ENCODE peak calls at places on chromosomes 13 and 19, in six cellular contexts. F is PC-3, K is IMR-90, W is H9, R is GM23248, B is fibroblast of lung. V is an unnamed sample.

GRCh38 chr13:24264976-24265375 is 44.4 kb upstream of the C1QTNF9 start:
- DNase-seq in R (no peak), B (no peak), W (no peak), F (no peak), K (no peak), V (no peak)

GRCh38 chr19:13093407-13094284 is 9.0 kb downstream of the LYL1 start:
- DNase-seq in W (peak; percentile 90), B (peak; percentile 83), F (peak; percentile 95), K (peak; percentile 78), R (peak; percentile 83), V (peak; percentile 92)

GRCh38 chr13:30696278-30697176 is 38.8 kb upstream of the ALOX5AP start:
- DNase-seq in B (no peak), R (peak; percentile 47), F (no peak), W (peak; percentile 47), K (peak; percentile 36), V (no peak)

GRCh38 chr19:1057185-1057857 is 9.6 kb upstream of the ARHGAP45 start:
- DNase-seq in F (peak; percentile 19), W (peak; percentile 43), R (peak; percentile 76), B (peak; percentile 80), K (peak; percentile 67), V (peak; percentile 78)

GRCh38 chr19:46204008-46204407 is 25.5 kb upstream of the IGFL1 start:
- DNase-seq in B (no peak), K (no peak), F (no peak), W (no peak), R (no peak), V (no peak)

GRCh38 chr13:38804536-38804935 is 117.7 kb downstream of the FREM2 start:
- DNase-seq in B (peak; percentile 17), F (peak; percentile 23), R (peak; percentile 30), K (no peak), W (no peak), V (no peak)

GRCh38 chr19:46609511-46610412 is 8.6 kb downstream of the CALM3 start:
- DNase-seq in F (no peak), B (no peak), W (no peak), K (no peak), R (no peak), V (no peak)

GRCh38 chr13:33229446-33230177 is 55.9 kb downstream of the STARD13 start:
- DNase-seq in R (no peak), B (no peak), F (no peak), W (no peak), K (no peak), V (no peak)

GRCh38 chr13:44930907-44931676 is 58.2 kb downstream of the NUFIP1 start:
- DNase-seq in K (no peak), F (peak; percentile 27), W (no peak), R (peak; percentile 52), B (no peak), V (peak; percentile 30)

GRCh38 chr13:21435710-21436151 is 23.4 kb downstream of the ZDHHC20 start:
- DNase-seq in K (peak; percentile 89), F (peak; percentile 62), R (peak; percentile 94), W (no peak), B (peak; percentile 85), V (peak; percentile 66)

GRCh38 chr13:45108716-45109706 is 11.3 kb upstream of the GTF2F2 start:
- DNase-seq in B (peak; percentile 19), R (peak; percentile 32), W (peak; percentile 74), F (no peak), K (peak; percentile 66), V (peak; percentile 3)

GRCh38 chr13:72221276-72221962 is 354.4 kb upstream of the DACH1 start:
- DNase-seq in B (no peak), R (no peak), W (peak; percentile 91), F (peak; percentile 59), K (no peak), V (peak; percentile 18)

GRCh38 chr13:108924154-108924940 is 294.9 kb downstream of the MYO16 start:
- DNase-seq in B (peak; percentile 64), W (no peak), K (peak; percentile 84), R (peak; percentile 32), F (no peak), V (no peak)

GRCh38 chr13:55000043-55000442 is 1971.4 kb downstream of the OLFM4 start:
- DNase-seq in F (no peak), B (no peak), W (peak; percentile 61), R (no peak), K (no peak), V (no peak)
- H3K9ac ChIP-seq in F (no peak overlapping the region), B (no peak overlapping the region), W (no peak overlapping the region), R (no peak overlapping the region), K (no peak overlapping the region), V (no peak overlapping the region)

DNA sequence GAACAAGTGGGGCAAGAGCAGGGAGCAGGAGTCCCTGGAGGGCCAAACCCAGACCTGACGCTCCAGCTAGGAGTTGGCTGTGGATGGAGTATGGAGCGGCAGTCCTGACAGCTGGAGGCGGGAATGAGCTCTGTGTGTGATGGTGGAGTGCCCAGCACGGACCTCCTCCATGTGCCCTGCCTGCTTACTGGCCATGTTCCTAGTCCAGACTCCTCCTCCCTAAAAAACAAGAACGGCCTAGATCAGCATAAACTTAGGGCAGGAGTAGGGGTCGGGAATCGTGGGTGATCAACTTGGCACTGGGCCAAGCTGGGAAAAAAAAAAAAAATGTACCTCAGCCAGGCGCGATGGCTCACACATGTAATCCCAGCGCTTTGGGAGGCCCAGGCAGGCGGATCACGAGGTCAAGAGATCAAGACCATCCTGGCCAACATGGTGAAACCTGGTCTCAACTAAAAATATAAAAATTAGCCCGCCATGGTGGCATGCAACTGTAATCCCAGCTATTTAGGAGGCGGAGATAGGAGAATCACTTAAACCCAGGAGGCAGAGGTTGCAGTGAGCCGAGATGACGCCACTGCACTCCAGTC is 29.5 kb downstream of the LTBP4 start:
- DNase-seq in F (no peak), B (no peak), W (no peak), R (no peak), K (no peak), V (no peak)
- H3K9ac ChIP-seq in F (no peak overlapping the region), B (no peak overlapping the region), W (no peak overlapping the region), R (no peak overlapping the region), K (no peak overlapping the region), V (no peak overlapping the region)

DNA sequence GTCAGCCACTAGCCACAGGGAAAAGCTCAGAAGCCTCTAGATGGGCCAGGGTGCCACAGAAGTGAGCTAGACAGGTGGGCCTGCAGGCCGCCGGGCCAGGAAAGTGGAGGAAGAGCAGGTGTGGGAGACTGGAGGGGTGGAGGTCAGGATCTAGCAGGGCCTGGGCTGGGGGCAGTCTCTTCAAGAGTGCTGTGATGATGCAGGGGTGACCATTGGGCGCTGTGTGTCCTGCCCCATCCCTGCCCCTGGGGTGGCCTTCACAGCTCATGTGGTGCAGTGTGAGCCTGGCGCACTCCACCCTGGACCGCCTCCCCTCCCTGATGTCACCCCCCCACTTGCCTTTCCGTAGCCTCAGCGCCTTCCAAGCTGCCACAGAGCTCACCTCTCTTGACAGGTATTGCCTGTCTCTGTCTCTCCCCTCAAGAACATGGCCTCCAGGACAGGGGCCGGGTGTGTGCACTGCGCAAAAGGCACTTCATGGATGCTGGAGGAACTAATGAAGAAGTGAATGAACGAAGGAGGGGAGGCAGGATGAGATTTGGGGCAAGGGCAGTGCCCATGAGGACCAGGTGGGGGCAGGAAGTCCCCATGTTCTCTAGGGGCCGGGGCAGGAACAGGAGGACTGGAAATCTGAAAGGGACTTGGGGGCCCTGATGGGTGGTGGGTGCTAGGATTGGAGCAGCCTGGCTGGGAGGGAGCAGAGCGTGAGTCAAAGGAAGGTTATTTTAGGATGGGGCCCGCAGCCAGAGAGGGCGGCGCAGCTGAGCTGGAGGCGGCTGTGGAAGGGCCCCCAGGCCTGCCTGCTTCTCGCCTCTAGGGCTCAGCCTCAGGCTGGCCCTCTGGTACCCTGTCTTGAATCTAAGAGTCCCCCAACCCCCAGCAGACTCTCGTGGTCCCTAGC is 6.6 kb downstream of the SSBP4 start:
- DNase-seq in R (peak; percentile 93), W (no peak), F (no peak), B (peak; percentile 59), K (peak; percentile 62), V (peak; percentile 89)
- H3K9ac ChIP-seq in R (peak overlapping the region; percentile 51), W (no peak overlapping the region), F (no peak overlapping the region), B (peak overlapping the region; percentile 36), K (peak overlapping the region; percentile 27), V (peak overlapping the region; percentile 78)

DNA sequence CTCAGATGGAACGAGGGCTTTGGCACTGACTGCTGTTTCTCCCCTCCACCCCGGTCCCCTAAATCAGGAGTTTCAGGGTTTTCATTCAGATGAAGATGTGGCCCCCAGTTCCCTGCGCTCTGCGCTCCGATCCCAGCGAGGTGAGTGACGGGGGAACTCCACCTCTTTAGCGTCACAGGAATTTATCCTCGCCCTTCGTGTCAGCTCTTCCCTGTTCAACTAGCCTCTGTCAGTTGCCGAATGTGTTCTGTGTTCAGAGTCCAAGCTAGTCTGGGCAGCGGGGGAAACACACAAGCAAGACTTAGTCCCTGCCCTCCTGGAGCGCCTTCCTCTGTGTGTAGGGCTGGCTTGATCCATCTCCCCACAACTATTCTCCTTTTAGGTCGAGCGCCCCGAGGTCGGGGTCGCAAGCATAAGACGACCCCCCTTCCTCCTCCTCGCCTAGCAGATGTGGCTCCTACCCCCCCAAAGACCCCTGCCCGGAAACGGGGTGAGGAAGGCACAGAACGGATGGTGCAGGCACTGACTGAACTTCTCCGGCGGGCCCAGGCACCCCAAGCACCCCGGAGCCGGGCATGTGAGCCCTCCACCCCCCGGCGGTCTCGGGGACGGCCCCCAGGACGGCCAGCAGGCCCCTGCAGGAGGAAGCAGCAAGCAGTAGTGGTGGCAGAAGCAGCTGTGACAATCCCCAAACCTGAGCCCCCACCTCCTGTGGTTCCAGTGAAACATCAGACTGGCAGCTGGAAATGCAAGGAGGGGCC is 1.8 kb downstream of the KMT2B start:
- DNase-seq in W (no peak), F (no peak), B (no peak), R (no peak), K (no peak), V (no peak)
- H3K9ac ChIP-seq in W (peak overlapping the region; percentile 75), F (peak overlapping the region; percentile 87), B (peak overlapping the region; percentile 26), R (peak overlapping the region; percentile 94), K (peak overlapping the region; percentile 94), V (peak overlapping the region; percentile 94)

V was measured in adipocyte.